ENCODE peak calls at places on chromosomes 13 and 19, in five cellular contexts. One of them, this sample, is unnamed.

GRCh38 chr13:51113186-51113881 is 2.3 kb upstream of the C13orf42 start:
- DNase-seq in A549: no peak
- DNase-seq in naive thymus-derived CD4-positive, alpha-beta T cell: no peak
- DNase-seq in activated effector memory CD4-positive, alpha-beta T cell treated with anti-CD3 and anti-CD28 coated beads, Interleukin-2, amount 50 U/mL, for 16 hours: no peak
- DNase-seq in fibroblast of lung: no peak
- DNase-seq in this sample: no peak

GRCh38 chr19:15101479-15102082 is 5.6 kb upstream of the SYDE1 start:
- DNase-seq in fibroblast of lung: peak; percentile 27
- DNase-seq in naive thymus-derived CD4-positive, alpha-beta T cell: peak; percentile 57
- DNase-seq in activated effector memory CD4-positive, alpha-beta T cell treated with anti-CD3 and anti-CD28 coated beads, Interleukin-2, amount 50 U/mL, for 16 hours: peak; percentile 79
- DNase-seq in A549: no peak
- DNase-seq in this sample: no peak

GRCh38 chr19:4694211-4694987 is 24.3 kb upstream of the MYDGF start:
- DNase-seq in activated effector memory CD4-positive, alpha-beta T cell treated with anti-CD3 and anti-CD28 coated beads, Interleukin-2, amount 50 U/mL, for 16 hours: no peak
- DNase-seq in naive thymus-derived CD4-positive, alpha-beta T cell: no peak
- DNase-seq in A549: peak; percentile 93
- DNase-seq in fibroblast of lung: peak; percentile 99
- DNase-seq in this sample: no peak

GRCh38 chr19:46000497-46001246 is 5.4 kb downstream of the CCDC61 start:
- DNase-seq in activated effector memory CD4-positive, alpha-beta T cell treated with anti-CD3 and anti-CD28 coated beads, Interleukin-2, amount 50 U/mL, for 16 hours: peak; percentile 90
- DNase-seq in naive thymus-derived CD4-positive, alpha-beta T cell: peak; percentile 56
- DNase-seq in A549: no peak
- DNase-seq in fibroblast of lung: no peak
- DNase-seq in this sample: no peak

GRCh38 chr13:49652691-49653305 is 24.5 kb downstream of the ARL11 start:
- DNase-seq in activated effector memory CD4-positive, alpha-beta T cell treated with anti-CD3 and anti-CD28 coated beads, Interleukin-2, amount 50 U/mL, for 16 hours: no peak
- DNase-seq in A549: peak; percentile 58
- DNase-seq in fibroblast of lung: no peak
- DNase-seq in naive thymus-derived CD4-positive, alpha-beta T cell: no peak
- DNase-seq in this sample: peak; percentile 52

GRCh38 chr19:11286312-11286974 is 9.5 kb upstream of the TSPAN16 start:
- DNase-seq in fibroblast of lung: peak; percentile 58
- DNase-seq in activated effector memory CD4-positive, alpha-beta T cell treated with anti-CD3 and anti-CD28 coated beads, Interleukin-2, amount 50 U/mL, for 16 hours: no peak
- DNase-seq in A549: no peak
- DNase-seq in naive thymus-derived CD4-positive, alpha-beta T cell: no peak
- DNase-seq in this sample: no peak

GRCh38 chr13:76792680-76793334 is 93.4 kb downstream of the KCTD12 start:
- DNase-seq in naive thymus-derived CD4-positive, alpha-beta T cell: no peak
- DNase-seq in fibroblast of lung: peak; percentile 66
- DNase-seq in activated effector memory CD4-positive, alpha-beta T cell treated with anti-CD3 and anti-CD28 coated beads, Interleukin-2, amount 50 U/mL, for 16 hours: no peak
- DNase-seq in A549: no peak
- DNase-seq in this sample: no peak

GRCh38 chr13:113546571-113547247 is 37.8 kb upstream of the TFDP1 start:
- DNase-seq in fibroblast of lung: no peak
- DNase-seq in A549: no peak
- DNase-seq in naive thymus-derived CD4-positive, alpha-beta T cell: no peak
- DNase-seq in activated effector memory CD4-positive, alpha-beta T cell treated with anti-CD3 and anti-CD28 coated beads, Interleukin-2, amount 50 U/mL, for 16 hours: no peak
- DNase-seq in this sample: no peak

GRCh38 chr13:97359181-97360057 is 74.5 kb upstream of the RAP2A start:
- DNase-seq in naive thymus-derived CD4-positive, alpha-beta T cell: peak; percentile 60
- DNase-seq in activated effector memory CD4-positive, alpha-beta T cell treated with anti-CD3 and anti-CD28 coated beads, Interleukin-2, amount 50 U/mL, for 16 hours: peak; percentile 74
- DNase-seq in A549: peak; percentile 40
- DNase-seq in fibroblast of lung: peak; percentile 60
- DNase-seq in this sample: peak; percentile 60

GRCh38 chr13:109804654-109805053 is 18.3 kb upstream of the IRS2 start:
- DNase-seq in activated effector memory CD4-positive, alpha-beta T cell treated with anti-CD3 and anti-CD28 coated beads, Interleukin-2, amount 50 U/mL, for 16 hours: no peak
- DNase-seq in naive thymus-derived CD4-positive, alpha-beta T cell: no peak
- DNase-seq in fibroblast of lung: no peak
- DNase-seq in A549: no peak
- DNase-seq in this sample: no peak

GRCh38 chr13:112842343-112842856 is 126.6 kb upstream of the MCF2L start:
- DNase-seq in naive thymus-derived CD4-positive, alpha-beta T cell: no peak
- DNase-seq in A549: no peak
- DNase-seq in activated effector memory CD4-positive, alpha-beta T cell treated with anti-CD3 and anti-CD28 coated beads, Interleukin-2, amount 50 U/mL, for 16 hours: no peak
- DNase-seq in fibroblast of lung: peak; percentile 33
- DNase-seq in this sample: no peak

GRCh38 chr19:49073514-49074378 is 1.2 kb upstream of the KCNA7 start:
- DNase-seq in activated effector memory CD4-positive, alpha-beta T cell treated with anti-CD3 and anti-CD28 coated beads, Interleukin-2, amount 50 U/mL, for 16 hours: no peak
- DNase-seq in naive thymus-derived CD4-positive, alpha-beta T cell: no peak
- DNase-seq in A549: peak; percentile 65
- DNase-seq in fibroblast of lung: no peak
- DNase-seq in this sample: no peak

GRCh38 chr13:44402902-44403719 is 29.5 kb downstream of the SERP2 start:
- DNase-seq in A549: no peak
- DNase-seq in naive thymus-derived CD4-positive, alpha-beta T cell: no peak
- DNase-seq in activated effector memory CD4-positive, alpha-beta T cell treated with anti-CD3 and anti-CD28 coated beads, Interleukin-2, amount 50 U/mL, for 16 hours: no peak
- DNase-seq in fibroblast of lung: no peak
- DNase-seq in this sample: no peak

GRCh38 chr13:48773531-48774275 is 120.0 kb downstream of the CYSLTR2 start:
- DNase-seq in fibroblast of lung: no peak
- DNase-seq in naive thymus-derived CD4-positive, alpha-beta T cell: no peak
- DNase-seq in activated effector memory CD4-positive, alpha-beta T cell treated with anti-CD3 and anti-CD28 coated beads, Interleukin-2, amount 50 U/mL, for 16 hours: no peak
- DNase-seq in A549: no peak
- DNase-seq in this sample: no peak

GRCh38 chr19:49016067-49016839 is 638 bp downstream of the LHB start:
- DNase-seq in activated effector memory CD4-positive, alpha-beta T cell treated with anti-CD3 and anti-CD28 coated beads, Interleukin-2, amount 50 U/mL, for 16 hours: no peak
- DNase-seq in fibroblast of lung: no peak
- DNase-seq in naive thymus-derived CD4-positive, alpha-beta T cell: no peak
- DNase-seq in A549: no peak
- DNase-seq in this sample: no peak

GRCh38 chr19:17949956-17950309 is 17.0 kb upstream of the KCNN1 start:
- DNase-seq in fibroblast of lung: no peak
- DNase-seq in naive thymus-derived CD4-positive, alpha-beta T cell: no peak
- DNase-seq in A549: no peak
- DNase-seq in activated effector memory CD4-positive, alpha-beta T cell treated with anti-CD3 and anti-CD28 coated beads, Interleukin-2, amount 50 U/mL, for 16 hours: no peak
- DNase-seq in this sample: no peak

GRCh38 chr13:94210826-94211225 is 268.7 kb downstream of the DCT start:
- DNase-seq in A549: no peak
- DNase-seq in activated effector memory CD4-positive, alpha-beta T cell treated with anti-CD3 and anti-CD28 coated beads, Interleukin-2, amount 50 U/mL, for 16 hours: no peak
- DNase-seq in fibroblast of lung: no peak
- DNase-seq in naive thymus-derived CD4-positive, alpha-beta T cell: no peak
- DNase-seq in this sample: no peak

GRCh38 chr19:45076029-45076850 is at the start of gene ZNF296:
- DNase-seq in naive thymus-derived CD4-positive, alpha-beta T cell: peak; percentile 69
- DNase-seq in fibroblast of lung: peak; percentile 25
- DNase-seq in activated effector memory CD4-positive, alpha-beta T cell treated with anti-CD3 and anti-CD28 coated beads, Interleukin-2, amount 50 U/mL, for 16 hours: peak; percentile 93
- DNase-seq in A549: peak; percentile 94
- DNase-seq in this sample: peak; percentile 88

GRCh38 chr19:18414504-18415176 is 4.6 kb upstream of the SSBP4 start:
- DNase-seq in fibroblast of lung: no peak
- DNase-seq in naive thymus-derived CD4-positive, alpha-beta T cell: no peak
- DNase-seq in activated effector memory CD4-positive, alpha-beta T cell treated with anti-CD3 and anti-CD28 coated beads, Interleukin-2, amount 50 U/mL, for 16 hours: no peak
- DNase-seq in A549: no peak
- DNase-seq in this sample: no peak

GRCh38 chr13:78609464-78610205 is 6.3 kb upstream of the POU4F1 start:
- DNase-seq in fibroblast of lung: no peak
- DNase-seq in A549: peak; percentile 27
- DNase-seq in activated effector memory CD4-positive, alpha-beta T cell treated with anti-CD3 and anti-CD28 coated beads, Interleukin-2, amount 50 U/mL, for 16 hours: no peak
- DNase-seq in naive thymus-derived CD4-positive, alpha-beta T cell: no peak
- DNase-seq in this sample: no peak

GRCh38 chr19:38702278-38702677 is 42.0 kb downstream of the CAPN12 start:
- DNase-seq in fibroblast of lung: no peak
- DNase-seq in activated effector memory CD4-positive, alpha-beta T cell treated with anti-CD3 and anti-CD28 coated beads, Interleukin-2, amount 50 U/mL, for 16 hours: no peak
- DNase-seq in A549: no peak
- DNase-seq in naive thymus-derived CD4-positive, alpha-beta T cell: no peak
- DNase-seq in this sample: no peak

GRCh38 chr13:48266967-48267639 is 34.1 kb downstream of the ITM2B start:
- DNase-seq in activated effector memory CD4-positive, alpha-beta T cell treated with anti-CD3 and anti-CD28 coated beads, Interleukin-2, amount 50 U/mL, for 16 hours: no peak
- DNase-seq in naive thymus-derived CD4-positive, alpha-beta T cell: no peak
- DNase-seq in fibroblast of lung: no peak
- DNase-seq in A549: no peak
- DNase-seq in this sample: no peak

GRCh38 chr19:34278783-34279182 is 24.4 kb downstream of the GARRE1 start:
- DNase-seq in activated effector memory CD4-positive, alpha-beta T cell treated with anti-CD3 and anti-CD28 coated beads, Interleukin-2, amount 50 U/mL, for 16 hours: no peak
- DNase-seq in A549: no peak
- DNase-seq in naive thymus-derived CD4-positive, alpha-beta T cell: no peak
- DNase-seq in fibroblast of lung: no peak
- DNase-seq in this sample: no peak

GRCh38 chr19:49976496-49976895 is 15.5 kb upstream of the SIGLEC11 start:
- DNase-seq in activated effector memory CD4-positive, alpha-beta T cell treated with anti-CD3 and anti-CD28 coated beads, Interleukin-2, amount 50 U/mL, for 16 hours: no peak
- DNase-seq in fibroblast of lung: no peak
- DNase-seq in naive thymus-derived CD4-positive, alpha-beta T cell: no peak
- DNase-seq in A549: no peak
- DNase-seq in this sample: no peak

GRCh38 chr19:48498576-48498879 is 13.1 kb downstream of the LMTK3 start:
- DNase-seq in activated effector memory CD4-positive, alpha-beta T cell treated with anti-CD3 and anti-CD28 coated beads, Interleukin-2, amount 50 U/mL, for 16 hours: no peak
- DNase-seq in naive thymus-derived CD4-positive, alpha-beta T cell: no peak
- DNase-seq in fibroblast of lung: no peak
- DNase-seq in A549: no peak
- DNase-seq in this sample: no peak

GRCh38 chr19:19745496-19746285 is 12.8 kb upstream of the ZNF14 start:
- DNase-seq in A549: no peak
- DNase-seq in fibroblast of lung: no peak
- DNase-seq in activated effector memory CD4-positive, alpha-beta T cell treated with anti-CD3 and anti-CD28 coated beads, Interleukin-2, amount 50 U/mL, for 16 hours: peak; percentile 61
- DNase-seq in naive thymus-derived CD4-positive, alpha-beta T cell: no peak
- DNase-seq in this sample: no peak

GRCh38 chr19:46660008-46660517 is 919 bp downstream of the DACT3 start:
- DNase-seq in A549: no peak
- DNase-seq in naive thymus-derived CD4-positive, alpha-beta T cell: no peak
- DNase-seq in fibroblast of lung: no peak
- DNase-seq in activated effector memory CD4-positive, alpha-beta T cell treated with anti-CD3 and anti-CD28 coated beads, Interleukin-2, amount 50 U/mL, for 16 hours: no peak
- DNase-seq in this sample: no peak

GRCh38 chr13:99984134-99984462 is 2.5 kb downstream of the ZIC2 start:
- DNase-seq in activated effector memory CD4-positive, alpha-beta T cell treated with anti-CD3 and anti-CD28 coated beads, Interleukin-2, amount 50 U/mL, for 16 hours: no peak
- DNase-seq in A549: no peak
- DNase-seq in naive thymus-derived CD4-positive, alpha-beta T cell: peak; percentile 22
- DNase-seq in fibroblast of lung: no peak
- DNase-seq in this sample: no peak

GRCh38 chr13:105410602-105411001 is 1124.9 kb downstream of the EFNB2 start:
- DNase-seq in A549: peak; percentile 4
- DNase-seq in naive thymus-derived CD4-positive, alpha-beta T cell: peak; percentile 9
- DNase-seq in activated effector memory CD4-positive, alpha-beta T cell treated with anti-CD3 and anti-CD28 coated beads, Interleukin-2, amount 50 U/mL, for 16 hours: no peak
- DNase-seq in fibroblast of lung: no peak
- DNase-seq in this sample: peak; percentile 32

GRCh38 chr19:50644315-50644915 is 4.7 kb upstream of the SYT3 start:
- DNase-seq in activated effector memory CD4-positive, alpha-beta T cell treated with anti-CD3 and anti-CD28 coated beads, Interleukin-2, amount 50 U/mL, for 16 hours: no peak
- DNase-seq in naive thymus-derived CD4-positive, alpha-beta T cell: no peak
- DNase-seq in fibroblast of lung: no peak
- DNase-seq in A549: no peak
- DNase-seq in this sample: no peak

GRCh38 chr19:47272448-47273312 is 2.0 kb upstream of the INAFM1 start:
- DNase-seq in naive thymus-derived CD4-positive, alpha-beta T cell: no peak
- DNase-seq in fibroblast of lung: peak; percentile 35
- DNase-seq in activated effector memory CD4-positive, alpha-beta T cell treated with anti-CD3 and anti-CD28 coated beads, Interleukin-2, amount 50 U/mL, for 16 hours: no peak
- DNase-seq in A549: no peak
- DNase-seq in this sample: no peak

GRCh38 chr19:42343344-42344110 is 18.1 kb downstream of the MEGF8 start:
- DNase-seq in A549: no peak
- DNase-seq in activated effector memory CD4-positive, alpha-beta T cell treated with anti-CD3 and anti-CD28 coated beads, Interleukin-2, amount 50 U/mL, for 16 hours: no peak
- DNase-seq in naive thymus-derived CD4-positive, alpha-beta T cell: no peak
- DNase-seq in fibroblast of lung: no peak
- DNase-seq in this sample: no peak

GRCh38 chr13:25836709-25837316 is 215.0 kb downstream of the SHISA2 start:
- DNase-seq in activated effector memory CD4-positive, alpha-beta T cell treated with anti-CD3 and anti-CD28 coated beads, Interleukin-2, amount 50 U/mL, for 16 hours: no peak
- DNase-seq in naive thymus-derived CD4-positive, alpha-beta T cell: no peak
- DNase-seq in A549: no peak
- DNase-seq in fibroblast of lung: peak; percentile 37
- DNase-seq in this sample: no peak

GRCh38 chr13:55497486-55497885 is 1643.2 kb upstream of the PRR20A start:
- DNase-seq in A549: no peak
- DNase-seq in activated effector memory CD4-positive, alpha-beta T cell treated with anti-CD3 and anti-CD28 coated beads, Interleukin-2, amount 50 U/mL, for 16 hours: no peak
- DNase-seq in fibroblast of lung: no peak
- DNase-seq in naive thymus-derived CD4-positive, alpha-beta T cell: no peak
- DNase-seq in this sample: no peak

GRCh38 chr13:27309967-27310598 is 39.5 kb downstream of the RASL11A start:
- DNase-seq in fibroblast of lung: peak; percentile 23
- DNase-seq in activated effector memory CD4-positive, alpha-beta T cell treated with anti-CD3 and anti-CD28 coated beads, Interleukin-2, amount 50 U/mL, for 16 hours: no peak
- DNase-seq in naive thymus-derived CD4-positive, alpha-beta T cell: no peak
- DNase-seq in A549: no peak
- DNase-seq in this sample: peak; percentile 74

GRCh38 chr13:32811297-32811800 is 204.9 kb upstream of the KL start:
- DNase-seq in activated effector memory CD4-positive, alpha-beta T cell treated with anti-CD3 and anti-CD28 coated beads, Interleukin-2, amount 50 U/mL, for 16 hours: no peak
- DNase-seq in A549: no peak
- DNase-seq in naive thymus-derived CD4-positive, alpha-beta T cell: peak; percentile 10
- DNase-seq in fibroblast of lung: no peak
- DNase-seq in this sample: no peak